ENCODE peak calls at places on chromosome 11, in seven cellular contexts. S is prostate gland, H is transverse colon, Z is sigmoid colon, U is HL-60, K is HCT116, N is K562. T is an unnamed sample.

GRCh38 chr11:116515666-116516184 is 257.1 kb downstream of the BUD13 start:
- DNase-seq in Z (no peak), H (no peak), K (no peak), U (no peak), S (no peak), N (no peak), T (no peak)

GRCh38 chr11:65476632-65477270 is 22.1 kb upstream of the MALAT1 start:
- DNase-seq in Z (peak), U (peak), N (no peak), H (peak), K (no peak), S (no peak), T (no peak)

GRCh38 chr11:10847960-10848860 is 9.6 kb downstream of the ZBED5 start:
- DNase-seq in S (no peak), H (no peak), N (no peak), K (no peak), U (no peak), Z (no peak), T (no peak)

GRCh38 chr11:8593935-8594909 is at the start of gene STK33:
- DNase-seq in Z (peak), S (no peak), U (peak), H (peak), K (peak), N (peak), T (peak)

GRCh38 chr11:437228-437870 is 4.5 kb downstream of the ANO9 start:
- DNase-seq in H (no peak), S (no peak), N (no peak), Z (no peak), K (no peak), U (no peak), T (no peak)

GRCh38 chr11:57668467-57668890 is 565 bp downstream of the ZDHHC5 start:
- DNase-seq in Z (no peak), S (no peak), H (peak), U (peak), N (no peak), K (no peak), T (no peak)

GRCh38 chr11:134587345-134587744 is 175.3 kb upstream of the B3GAT1 start:
- DNase-seq in K (no peak), Z (no peak), S (no peak), N (no peak), U (no peak), H (no peak), T (peak)

GRCh38 chr11:74449369-74449931 is 17.9 kb downstream of the KCNE3 start:
- DNase-seq in S (peak), U (peak), H (peak), K (peak), Z (peak), N (peak), T (no peak)

GRCh38 chr11:71917646-71918045 is 10.7 kb downstream of the XNDC1N start:
- DNase-seq in S (no peak), K (no peak), N (no peak), Z (no peak), U (no peak), H (no peak), T (no peak)

GRCh38 chr11:128837627-128838026 is 29.5 kb downstream of the KCNJ1 start:
- DNase-seq in Z (no peak), K (no peak), H (no peak), S (no peak), N (no peak), U (peak), T (no peak)

GRCh38 chr11:129719037-129719436 is 96.6 kb upstream of the TMEM45B start:
- DNase-seq in K (no peak), S (no peak), N (no peak), H (no peak), U (no peak), Z (no peak), T (no peak)

GRCh38 chr11:561148-562003 is 606 bp downstream of the RASSF7 start:
- DNase-seq in U (peak), Z (no peak), S (no peak), K (no peak), N (peak), H (peak), T (no peak)

GRCh38 chr11:57638005-57638760 is 11.5 kb downstream of the YPEL4 start:
- DNase-seq in N (no peak), Z (peak), U (no peak), S (peak), H (peak), K (no peak), T (no peak)

GRCh38 chr11:77250881-77251640 is 50.4 kb downstream of the GDPD4 start:
- DNase-seq in S (no peak), H (no peak), Z (no peak), K (no peak), U (no peak), N (no peak), T (no peak)

GRCh38 chr11:5247479-5248192 is 2.0 kb downstream of the HBG1 start:
- DNase-seq in H (no peak), N (peak), Z (no peak), U (no peak), K (no peak), S (no peak), T (no peak)

GRCh38 chr11:116580828-116581227 is 192.0 kb downstream of the BUD13 start:
- DNase-seq in N (no peak), S (no peak), K (no peak), H (no peak), U (no peak), Z (no peak), T (no peak)

GRCh38 chr11:65301491-65302329 is 13.0 kb upstream of the CDC42EP2 start:
- DNase-seq in S (no peak), N (peak), Z (peak), U (no peak), K (no peak), H (peak), T (no peak)

GRCh38 chr11:46279393-46280099 is 2.1 kb downstream of the CREB3L1 start:
- DNase-seq in U (no peak), K (no peak), Z (peak), S (peak), N (no peak), H (peak), T (no peak)

GRCh38 chr11:78459738-78460137 is 42.1 kb upstream of the GAB2 start:
- DNase-seq in N (no peak), H (no peak), U (no peak), Z (no peak), K (no peak), S (no peak), T (no peak)

GRCh38 chr11:112225753-112226061 is 521 bp upstream of the PTS start:
- DNase-seq in S (no peak), N (no peak), U (no peak), Z (peak), H (peak), K (no peak), T (no peak)

GRCh38 chr11:66603072-66603471 is 10.1 kb downstream of the CCS start:
- DNase-seq in S (no peak), U (no peak), N (no peak), K (no peak), H (no peak), Z (no peak), T (no peak)

GRCh38 chr11:66609951-66610617 is 6.3 kb upstream of the RBM14 start:
- DNase-seq in H (no peak), N (no peak), Z (no peak), K (no peak), S (no peak), U (no peak), T (no peak)

GRCh38 chr11:66612458-66612857 is 4.0 kb upstream of the RBM14 start:
- DNase-seq in H (no peak), K (no peak), S (no peak), U (no peak), N (no peak), Z (no peak), T (no peak)

GRCh38 chr11:66604161-66604560 is 11.2 kb downstream of the CCS start:
- DNase-seq in Z (no peak), N (no peak), H (no peak), K (no peak), S (no peak), U (no peak), T (no peak)

DNA sequence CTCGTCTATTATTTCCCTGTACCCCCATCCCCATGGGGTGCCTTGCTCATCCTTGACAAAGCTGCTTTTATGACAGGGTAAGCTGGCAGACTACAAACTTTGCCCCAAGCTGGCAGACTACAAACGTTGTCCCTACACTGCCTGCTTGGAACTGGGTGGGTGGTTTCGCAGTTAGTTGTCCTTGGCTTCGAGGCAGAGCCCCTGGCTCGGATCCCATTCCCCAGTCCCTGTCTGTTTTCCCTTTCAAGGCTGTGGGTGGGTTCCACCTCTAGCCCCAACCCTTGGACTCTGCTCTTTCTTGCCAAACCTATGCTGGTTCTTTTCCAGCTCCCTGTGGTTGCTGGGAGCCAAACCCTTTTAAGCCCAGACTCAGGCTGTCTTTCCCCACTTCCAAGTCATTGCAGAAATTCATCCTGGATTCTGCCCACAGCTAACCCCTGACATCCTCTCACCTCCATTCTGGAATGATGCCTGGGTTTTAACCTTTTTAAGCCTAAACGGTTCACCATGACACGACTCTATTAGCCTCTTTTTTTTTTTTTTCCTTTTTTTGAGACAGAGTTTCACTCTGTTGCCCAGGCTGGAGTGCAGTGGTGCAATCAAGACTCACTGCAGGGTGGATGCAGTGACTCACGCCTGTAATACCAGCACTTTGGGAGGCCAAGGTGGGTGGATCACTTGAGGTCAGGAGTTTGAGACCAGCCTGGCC is 9.2 kb upstream of the RBM14 start:
- DNase-seq in H (peak), U (no peak), N (no peak), Z (peak), K (no peak), S (peak), T (no peak)
- TF ChIP-seq POLR2AphosphoS5 in H (peak), U (no peak), N (no peak), Z (peak), K (no peak), S (peak), T (peak)

GRCh38 chr11:34181856-34182405 is 76.5 kb downstream of the NAT10 start:
- DNase-seq in U (no peak), N (no peak), Z (no peak), H (no peak), K (no peak), S (no peak), T (no peak)

GRCh38 chr11:34183840-34184358 is 78.5 kb downstream of the NAT10 start:
- DNase-seq in H (no peak), Z (no peak), N (no peak), S (no peak), K (no peak), U (no peak), T (no peak)

GRCh38 chr11:34182921-34183685 is 77.7 kb downstream of the NAT10 start:
- DNase-seq in K (no peak), Z (no peak), H (no peak), N (no peak), S (no peak), U (no peak), T (no peak)

GRCh38 chr11:34181254-34181653 is 75.8 kb downstream of the NAT10 start:
- DNase-seq in S (no peak), K (no peak), N (no peak), U (no peak), Z (no peak), H (no peak), T (no peak)

GRCh38 chr11:34182425-34182824 is 77.0 kb downstream of the NAT10 start:
- DNase-seq in N (no peak), U (no peak), S (no peak), K (no peak), Z (no peak), H (no peak), T (no peak)
- H3K4me3 ChIP-seq in N (no peak), U (no peak), S (no peak), K (no peak), Z (no peak), H (no peak), T (no peak)

DNA sequence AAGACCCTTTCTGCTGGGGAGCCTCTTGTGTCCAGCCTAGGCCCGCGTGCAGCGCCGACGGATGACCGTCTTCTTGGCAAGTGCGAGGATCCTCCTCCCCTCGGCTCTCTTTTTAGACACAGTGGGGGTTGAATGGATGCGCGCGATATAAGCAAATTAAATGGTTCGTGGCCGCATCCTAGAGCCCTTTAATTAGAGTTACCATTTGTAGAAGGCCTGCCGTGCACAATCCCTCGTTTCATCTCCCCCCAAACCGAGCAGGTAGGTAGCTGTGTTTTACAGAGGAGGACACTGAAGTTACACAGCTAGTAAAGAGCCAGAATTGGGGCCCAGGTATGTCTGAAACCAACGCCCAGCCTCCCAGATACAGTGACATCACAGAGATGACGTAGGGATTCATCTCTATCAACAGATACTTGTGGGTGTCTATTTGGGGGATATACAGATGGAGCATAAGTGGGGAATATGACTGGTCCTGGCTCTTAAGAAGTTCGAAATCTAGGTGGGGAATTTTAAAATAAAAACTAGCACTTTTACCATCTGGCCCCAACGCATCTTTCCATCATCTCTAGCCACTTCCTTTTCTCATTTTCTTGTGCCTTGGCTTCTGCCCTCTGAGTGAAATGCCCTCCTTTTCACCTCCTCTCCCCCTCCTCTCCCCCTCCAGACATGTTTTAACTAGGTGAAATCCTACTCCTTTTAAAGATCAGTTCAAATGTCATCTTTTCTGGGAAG is 922 bp downstream of the TCP11L1 start:
- DNase-seq in S (no peak), Z (no peak), K (no peak), U (no peak), H (no peak), N (no peak), T (no peak)
- TF ChIP-seq POLR2AphosphoS5 in S (no peak), Z (no peak), K (no peak), U (no peak), H (no peak), N (no peak), T (no peak)

GRCh38 chr11:69640260-69640994 is 529 bp upstream of the CCND1 start:
- DNase-seq in N (no peak), K (no peak), S (no peak), U (no peak), Z (peak), H (peak), T (no peak)
- H3K4me3 ChIP-seq in N (peak), K (peak), S (peak), U (peak), Z (peak), H (peak), T (peak)

DNA sequence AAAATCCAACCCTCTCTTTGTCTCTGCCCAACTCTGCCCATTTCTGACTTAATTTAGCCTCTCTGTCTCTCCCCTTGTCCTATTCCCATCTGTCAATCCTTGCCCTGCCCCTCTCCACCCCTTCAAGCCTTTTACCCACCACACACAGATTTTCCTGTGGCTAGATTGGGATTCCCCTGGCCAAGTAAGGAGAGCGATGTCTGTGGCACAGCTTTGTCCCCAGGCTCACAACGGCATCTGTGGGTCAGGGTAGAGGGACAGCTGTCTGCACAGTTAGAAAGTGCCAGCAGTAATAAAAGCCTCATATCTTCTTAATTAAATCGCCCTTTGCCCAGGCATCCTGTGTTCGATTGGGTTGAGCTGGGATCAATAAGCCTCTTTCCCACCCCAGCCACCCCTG is 1.3 kb upstream of the KCNC1 start:
- DNase-seq in K (no peak), Z (peak), N (no peak), S (no peak), U (no peak), H (no peak), T (no peak)
- TF ChIP-seq POLR2AphosphoS5 in K (no peak), Z (no peak), N (no peak), S (no peak), U (no peak), H (no peak), T (no peak)